ENCODE peak calls at places on chromosomes 2 and 18, in seven cellular contexts. I is H9, E is IMR-90, R is mesendoderm, B is H1, S is trophoblast cell, F is mesenchymal stem cell. Z is an unnamed sample.

GRCh38 chr2:60551241-60552095 is 2.0 kb downstream of the BCL11A start:
- DNase-seq in E (no peak), F (peak), B (no peak), R (peak), I (peak), S (peak), Z (no peak)

GRCh38 chr18:1296237-1296636 is 391.6 kb downstream of the ADCYAP1 start:
- DNase-seq in B (no peak), S (no peak), E (no peak), I (no peak), R (peak), F (no peak), Z (no peak)

GRCh38 chr18:58218111-58218510 is 174.1 kb downstream of the NEDD4L start:
- DNase-seq in R (no peak), I (no peak), B (no peak), S (no peak), F (no peak), E (peak), Z (no peak)

GRCh38 chr2:206011018-206011614 is 74.9 kb downstream of the INO80D start:
- DNase-seq in E (no peak), I (no peak), F (no peak), S (no peak), R (no peak), B (no peak), Z (no peak)

GRCh38 chr2:163600801-163601200 is 135.0 kb downstream of the FIGN start:
- DNase-seq in I (no peak), B (no peak), R (peak), F (no peak), E (no peak), S (no peak), Z (no peak)

GRCh38 chr18:32060026-32060425 is 31.6 kb upstream of the RNF138 start:
- DNase-seq in F (no peak), E (no peak), I (no peak), R (no peak), S (no peak), B (no peak), Z (no peak)

GRCh38 chr2:210577263-210578071 is 21.1 kb downstream of the CPS1 start:
- DNase-seq in F (peak), S (peak), I (no peak), E (peak), R (peak), B (no peak), Z (peak)

GRCh38 chr2:191688934-191689695 is 11.2 kb downstream of the NABP1 start:
- DNase-seq in F (peak), B (no peak), I (no peak), S (peak), R (peak), E (peak), Z (no peak)

GRCh38 chr2:40243581-40243980 is 208.3 kb downstream of the SLC8A1 start:
- DNase-seq in S (no peak), F (peak), I (no peak), E (peak), B (no peak), R (no peak), Z (no peak)

GRCh38 chr2:40240067-40240466 is 211.8 kb downstream of the SLC8A1 start:
- DNase-seq in S (peak), F (peak), B (no peak), I (no peak), E (peak), R (no peak), Z (no peak)

GRCh38 chr2:40242315-40242714 is 209.6 kb downstream of the SLC8A1 start:
- DNase-seq in S (no peak), R (no peak), I (no peak), F (no peak), E (no peak), B (no peak), Z (peak)

GRCh38 chr2:40248294-40248693 is 203.6 kb downstream of the SLC8A1 start:
- DNase-seq in B (no peak), S (no peak), R (no peak), I (no peak), F (no peak), E (no peak), Z (no peak)

GRCh38 chr2:40244251-40245010 is 207.5 kb downstream of the SLC8A1 start:
- DNase-seq in F (peak), S (peak), B (peak), E (peak), I (peak), R (peak), Z (peak)
- H3K4ac ChIP-seq in F (no peak), S (no peak), B (no peak), E (peak), I (no peak), R (no peak), Z (no peak)

GRCh38 chr2:168432565-168433186 is 23.4 kb upstream of the CERS6 start:
- DNase-seq in E (no peak), I (no peak), S (no peak), B (no peak), R (no peak), F (no peak), Z (no peak)
- H3K4ac ChIP-seq in E (no peak), I (no peak), S (no peak), B (no peak), R (no peak), F (no peak), Z (no peak)

DNA sequence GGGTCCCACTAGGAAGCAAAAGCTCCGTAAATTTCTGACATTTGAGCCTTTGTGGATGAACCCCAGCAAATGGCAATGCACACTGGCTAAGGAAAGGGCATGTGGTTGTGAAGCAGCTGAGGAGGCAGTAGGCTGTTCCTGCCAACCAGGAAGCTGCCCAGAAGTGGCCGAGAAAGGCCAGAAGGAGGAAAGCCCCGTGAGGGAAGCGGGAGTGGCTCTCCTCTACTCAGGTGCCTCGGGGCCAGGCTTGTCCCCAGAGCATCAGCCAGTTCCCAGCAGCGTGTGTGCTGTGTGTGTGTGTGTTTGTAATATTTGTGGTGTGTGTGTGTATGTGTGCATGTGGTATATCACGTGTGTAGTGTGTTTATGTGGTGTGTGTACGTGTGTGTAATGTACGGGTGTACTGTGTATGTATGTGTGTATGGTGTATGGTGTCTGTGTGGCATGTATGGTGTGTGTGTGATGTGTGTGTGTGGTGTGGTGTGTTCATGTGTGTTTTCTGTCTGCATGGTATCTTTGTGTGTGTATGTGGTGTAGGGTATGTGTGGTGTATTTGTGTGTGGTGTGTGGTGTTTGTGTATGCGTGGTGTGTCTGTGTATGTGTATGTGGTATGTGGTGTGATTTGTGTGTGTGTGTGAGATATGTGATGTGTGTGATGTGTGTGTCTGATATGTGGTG is 90.6 kb downstream of the APOB start:
- DNase-seq in E (no peak), F (no peak), S (no peak), B (no peak), R (no peak), I (no peak), Z (no peak)
- H3K4ac ChIP-seq in E (no peak), F (no peak), S (no peak), B (peak), R (no peak), I (no peak), Z (no peak)

DNA sequence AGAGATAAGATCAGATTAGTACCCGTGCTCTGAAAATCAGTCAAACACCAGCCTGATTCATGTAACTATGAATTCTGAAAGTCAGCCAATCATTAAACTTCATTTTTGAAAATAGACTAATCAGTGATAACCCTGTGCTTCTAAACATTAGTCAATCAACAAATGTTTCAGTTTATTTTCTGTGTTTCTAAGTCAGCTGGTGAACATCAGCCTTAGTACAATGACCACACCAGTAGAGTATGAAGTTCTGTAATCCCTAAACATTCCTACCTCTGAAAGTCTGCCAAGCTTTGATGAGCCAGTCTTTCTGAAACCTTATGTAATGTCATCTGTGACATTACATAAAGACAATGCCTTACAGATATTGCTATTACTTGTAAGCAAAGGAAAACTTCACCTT is 807.4 kb upstream of the CRIM1 start:
- DNase-seq in E (peak), S (peak), I (no peak), R (peak), B (no peak), F (peak), Z (no peak)
- H3K4ac ChIP-seq in E (no peak), S (no peak), I (no peak), R (no peak), B (no peak), F (no peak), Z (no peak)

Z was measured in neuronal stem cell.